ENCODE peak calls at places on chromosome 17, in seven cellular contexts. One of them, this sample, is unnamed.

GRCh38 chr17:12318614-12319266 is 298.1 kb downstream of the MAP2K4 start:
- DNase-seq in SK-N-SH: no peak
- DNase-seq in suprapubic skin: no peak
- DNase-seq in breast epithelium: no peak
- DNase-seq in HCT116: no peak
- DNase-seq in Panc1: no peak
- DNase-seq in spleen: no peak
- DNase-seq in this sample: no peak

GRCh38 chr17:41103896-41104295 is 1.3 kb upstream of the KRTAP4-9 start:
- DNase-seq in SK-N-SH: no peak
- DNase-seq in suprapubic skin: no peak
- DNase-seq in breast epithelium: no peak
- DNase-seq in HCT116: no peak
- DNase-seq in Panc1: no peak
- DNase-seq in spleen: no peak
- DNase-seq in this sample: no peak

GRCh38 chr17:58338907-58339774 is 10.5 kb upstream of the TSPOAP1 start:
- DNase-seq in SK-N-SH: peak; percentile 79
- DNase-seq in suprapubic skin: no peak
- DNase-seq in breast epithelium: no peak
- DNase-seq in HCT116: no peak
- DNase-seq in Panc1: no peak
- DNase-seq in spleen: peak; percentile 93
- DNase-seq in this sample: no peak

GRCh38 chr17:8894673-8895578 is 27.5 kb upstream of the PIK3R6 start:
- DNase-seq in SK-N-SH: peak; percentile 73
- DNase-seq in suprapubic skin: peak; percentile 74
- DNase-seq in breast epithelium: peak; percentile 49
- DNase-seq in HCT116: peak; percentile 39
- DNase-seq in Panc1: no peak
- DNase-seq in spleen: peak; percentile 71
- DNase-seq in this sample: no peak

GRCh38 chr17:64441772-64442549 is 7.0 kb upstream of the MILR1 start:
- DNase-seq in SK-N-SH: no peak
- DNase-seq in suprapubic skin: no peak
- DNase-seq in breast epithelium: no peak
- DNase-seq in HCT116: no peak
- DNase-seq in Panc1: no peak
- DNase-seq in spleen: peak; percentile 73
- DNase-seq in this sample: no peak

GRCh38 chr17:63937920-63938319 is 5.8 kb upstream of the CD79B start:
- DNase-seq in SK-N-SH: no peak
- DNase-seq in suprapubic skin: no peak
- DNase-seq in breast epithelium: no peak
- DNase-seq in HCT116: no peak
- DNase-seq in Panc1: no peak
- DNase-seq in spleen: no peak
- DNase-seq in this sample: no peak

GRCh38 chr17:2929881-2930533 is 133.4 kb downstream of the OR1D5 start:
- DNase-seq in SK-N-SH: peak; percentile 85
- DNase-seq in suprapubic skin: no peak
- DNase-seq in breast epithelium: no peak
- DNase-seq in HCT116: peak; percentile 19
- DNase-seq in Panc1: no peak
- DNase-seq in spleen: no peak
- DNase-seq in this sample: no peak

GRCh38 chr17:39573447-39574298 is 34.0 kb downstream of the NEUROD2 start:
- DNase-seq in SK-N-SH: peak; percentile 96
- DNase-seq in suprapubic skin: peak; percentile 84
- DNase-seq in breast epithelium: peak; percentile 66
- DNase-seq in HCT116: peak; percentile 27
- DNase-seq in Panc1: no peak
- DNase-seq in spleen: peak; percentile 86
- DNase-seq in this sample: no peak

GRCh38 chr17:63455417-63455816 is 9.3 kb upstream of the CYB561 start:
- DNase-seq in SK-N-SH: peak; percentile 86
- DNase-seq in suprapubic skin: no peak
- DNase-seq in breast epithelium: no peak
- DNase-seq in HCT116: no peak
- DNase-seq in Panc1: no peak
- DNase-seq in spleen: no peak
- DNase-seq in this sample: no peak

GRCh38 chr17:76447931-76448652 is 4.9 kb downstream of the UBE2O start:
- DNase-seq in SK-N-SH: peak; percentile 41
- DNase-seq in suprapubic skin: no peak
- DNase-seq in breast epithelium: no peak
- DNase-seq in HCT116: no peak
- DNase-seq in Panc1: no peak
- DNase-seq in spleen: no peak
- DNase-seq in this sample: no peak

GRCh38 chr17:75124041-75124818 is 7.3 kb downstream of the NT5C start:
- DNase-seq in SK-N-SH: no peak
- DNase-seq in suprapubic skin: no peak
- DNase-seq in breast epithelium: no peak
- DNase-seq in HCT116: peak; percentile 99
- DNase-seq in Panc1: peak; percentile 89
- DNase-seq in spleen: peak; percentile 88
- DNase-seq in this sample: no peak

GRCh38 chr17:55089955-55090573 is 121.5 kb downstream of the STXBP4 start:
- DNase-seq in SK-N-SH: no peak
- DNase-seq in suprapubic skin: no peak
- DNase-seq in breast epithelium: no peak
- DNase-seq in HCT116: peak; percentile 34
- DNase-seq in Panc1: no peak
- DNase-seq in spleen: no peak
- DNase-seq in this sample: no peak

GRCh38 chr17:2027528-2028233 is 2.3 kb upstream of the DPH1 start:
- DNase-seq in SK-N-SH: no peak
- DNase-seq in suprapubic skin: no peak
- DNase-seq in breast epithelium: no peak
- DNase-seq in HCT116: no peak
- DNase-seq in Panc1: no peak
- DNase-seq in spleen: no peak
- DNase-seq in this sample: no peak

GRCh38 chr17:74274060-74274702 is at the start of gene DNAI2:
- DNase-seq in SK-N-SH: peak; percentile 74
- DNase-seq in suprapubic skin: no peak
- DNase-seq in breast epithelium: no peak
- DNase-seq in HCT116: no peak
- DNase-seq in Panc1: no peak
- DNase-seq in spleen: peak; percentile 82
- DNase-seq in this sample: no peak

GRCh38 chr17:72764632-72765041 is 327.9 kb downstream of the SLC39A11 start:
- DNase-seq in SK-N-SH: no peak
- DNase-seq in suprapubic skin: no peak
- DNase-seq in breast epithelium: no peak
- DNase-seq in HCT116: no peak
- DNase-seq in Panc1: no peak
- DNase-seq in spleen: no peak
- DNase-seq in this sample: no peak

GRCh38 chr17:31678431-31678830 is 180.6 kb downstream of the COPRS start:
- DNase-seq in SK-N-SH: no peak
- DNase-seq in suprapubic skin: peak; percentile 29
- DNase-seq in breast epithelium: no peak
- DNase-seq in HCT116: no peak
- DNase-seq in Panc1: no peak
- DNase-seq in spleen: no peak
- DNase-seq in this sample: no peak

GRCh38 chr17:29111816-29112499 is 68.2 kb downstream of the MYO18A start:
- DNase-seq in SK-N-SH: peak; percentile 82
- DNase-seq in suprapubic skin: peak; percentile 83
- DNase-seq in breast epithelium: peak; percentile 63
- DNase-seq in HCT116: no peak
- DNase-seq in Panc1: no peak
- DNase-seq in spleen: peak; percentile 90
- DNase-seq in this sample: no peak

GRCh38 chr17:3049705-3050295 is 13.6 kb downstream of the OR1D5 start:
- DNase-seq in SK-N-SH: no peak
- DNase-seq in suprapubic skin: peak; percentile 61
- DNase-seq in breast epithelium: no peak
- DNase-seq in HCT116: no peak
- DNase-seq in Panc1: no peak
- DNase-seq in spleen: no peak
- DNase-seq in this sample: no peak

GRCh38 chr17:8681175-8681949 is 50.8 kb upstream of the MYH10 start:
- DNase-seq in SK-N-SH: peak; percentile 84
- DNase-seq in suprapubic skin: no peak
- DNase-seq in breast epithelium: no peak
- DNase-seq in HCT116: no peak
- DNase-seq in Panc1: no peak
- DNase-seq in spleen: no peak
- DNase-seq in this sample: no peak

GRCh38 chr17:58253082-58253481 is 14.7 kb downstream of the LPO start:
- DNase-seq in SK-N-SH: no peak
- DNase-seq in suprapubic skin: no peak
- DNase-seq in breast epithelium: no peak
- DNase-seq in HCT116: no peak
- DNase-seq in Panc1: no peak
- DNase-seq in spleen: no peak
- DNase-seq in this sample: no peak

GRCh38 chr17:75036643-75037268 is 10.0 kb downstream of the ATP5PD start:
- DNase-seq in SK-N-SH: no peak
- DNase-seq in suprapubic skin: peak; percentile 94
- DNase-seq in breast epithelium: peak; percentile 67
- DNase-seq in HCT116: peak; percentile 89
- DNase-seq in Panc1: no peak
- DNase-seq in spleen: peak; percentile 91
- DNase-seq in this sample: peak; percentile 96

GRCh38 chr17:32854177-32854576 is 22.7 kb downstream of the MYO1D start:
- DNase-seq in SK-N-SH: no peak
- DNase-seq in suprapubic skin: no peak
- DNase-seq in breast epithelium: no peak
- DNase-seq in HCT116: peak; percentile 3
- DNase-seq in Panc1: no peak
- DNase-seq in spleen: no peak
- DNase-seq in this sample: no peak

GRCh38 chr17:15377608-15378007 is 36.2 kb upstream of the TEKT3 start:
- DNase-seq in SK-N-SH: no peak
- DNase-seq in suprapubic skin: no peak
- DNase-seq in breast epithelium: no peak
- DNase-seq in HCT116: peak; percentile 10
- DNase-seq in Panc1: no peak
- DNase-seq in spleen: no peak
- DNase-seq in this sample: no peak

GRCh38 chr17:83031321-83031945 is 48.0 kb upstream of the METRNL start:
- DNase-seq in SK-N-SH: peak; percentile 15
- DNase-seq in suprapubic skin: no peak
- DNase-seq in breast epithelium: no peak
- DNase-seq in HCT116: no peak
- DNase-seq in Panc1: no peak
- DNase-seq in spleen: peak; percentile 56
- DNase-seq in this sample: no peak

GRCh38 chr17:42754782-42755181 is 6.2 kb upstream of the RAMP2 start:
- DNase-seq in SK-N-SH: no peak
- DNase-seq in suprapubic skin: no peak
- DNase-seq in breast epithelium: no peak
- DNase-seq in HCT116: no peak
- DNase-seq in Panc1: no peak
- DNase-seq in spleen: peak; percentile 40
- DNase-seq in this sample: no peak

GRCh38 chr17:17568772-17569195 is 22.7 kb downstream of the PEMT start:
- DNase-seq in SK-N-SH: peak; percentile 85
- DNase-seq in suprapubic skin: no peak
- DNase-seq in breast epithelium: peak; percentile 78
- DNase-seq in HCT116: peak; percentile 10
- DNase-seq in Panc1: no peak
- DNase-seq in spleen: peak; percentile 85
- DNase-seq in this sample: no peak

GRCh38 chr17:59607061-59607460 is 12.6 kb upstream of the CLTC start:
- DNase-seq in SK-N-SH: no peak
- DNase-seq in suprapubic skin: no peak
- DNase-seq in breast epithelium: no peak
- DNase-seq in HCT116: no peak
- DNase-seq in Panc1: no peak
- DNase-seq in spleen: no peak
- DNase-seq in this sample: no peak
- H3K27ac ChIP-seq in SK-N-SH: no peak overlapping the region
- H3K27ac ChIP-seq in suprapubic skin: no peak overlapping the region
- H3K27ac ChIP-seq in breast epithelium: no peak overlapping the region
- H3K27ac ChIP-seq in HCT116: no peak overlapping the region
- H3K27ac ChIP-seq in Panc1: no peak overlapping the region
- H3K27ac ChIP-seq in spleen: no peak overlapping the region
- H3K27ac ChIP-seq in this sample: no peak overlapping the region

GRCh38 chr17:48612854-48613691 is 2.0 kb downstream of the HOXB8 start:
- DNase-seq in SK-N-SH: peak; percentile 88
- DNase-seq in suprapubic skin: no peak
- DNase-seq in breast epithelium: no peak
- DNase-seq in HCT116: no peak
- DNase-seq in Panc1: no peak
- DNase-seq in spleen: peak; percentile 47
- DNase-seq in this sample: no peak
- H3K4me3 ChIP-seq in SK-N-SH: no peak overlapping the region
- H3K4me3 ChIP-seq in suprapubic skin: peak overlapping the region; percentile 88
- H3K4me3 ChIP-seq in breast epithelium: peak overlapping the region; percentile 78
- H3K4me3 ChIP-seq in HCT116: peak overlapping the region; percentile 80
- H3K4me3 ChIP-seq in Panc1: peak overlapping the region; percentile 71
- H3K4me3 ChIP-seq in spleen: peak overlapping the region; percentile 63
- H3K4me3 ChIP-seq in this sample: peak overlapping the region; percentile 27

DNA sequence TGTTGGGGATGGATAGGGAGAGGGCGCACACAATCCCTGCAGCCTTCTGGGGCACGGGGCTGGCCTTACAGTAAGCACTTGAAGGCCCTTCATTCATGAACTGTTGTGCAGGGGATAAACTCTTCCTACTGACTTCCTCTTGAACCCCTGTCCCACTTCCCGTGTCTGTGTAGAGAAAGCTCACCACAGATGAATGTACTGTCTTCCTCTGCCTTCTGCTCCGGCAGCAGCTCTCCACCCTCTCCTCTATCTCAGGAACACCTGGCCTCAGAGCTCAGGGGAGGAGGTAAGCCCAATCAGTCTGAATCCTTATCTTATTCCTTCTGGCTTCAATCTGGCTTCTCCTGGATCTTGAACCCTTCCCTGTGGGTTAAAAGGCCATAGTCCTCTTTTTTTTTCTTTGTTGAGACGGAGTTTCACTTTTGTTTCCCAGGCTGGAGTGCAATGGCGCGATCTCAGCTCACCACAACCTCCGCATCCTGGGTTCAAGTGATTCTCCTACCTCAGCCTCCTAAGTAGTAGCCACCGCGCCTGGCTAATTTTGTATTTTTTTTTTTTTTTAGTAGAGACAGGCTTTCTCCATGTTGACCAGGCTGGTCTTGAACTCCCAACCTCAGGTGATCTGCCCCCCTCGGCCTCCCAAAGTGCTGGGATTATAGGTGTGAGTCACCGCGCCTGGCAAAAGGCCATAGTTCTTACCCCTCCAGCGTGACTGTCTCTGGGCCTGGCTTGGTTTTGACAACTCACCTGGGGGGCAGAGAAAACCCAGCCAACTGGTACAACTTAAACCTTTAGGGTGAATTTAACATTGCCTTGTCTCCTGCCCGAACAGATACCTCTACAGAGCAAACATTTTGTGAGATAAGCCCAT is 7.2 kb upstream of the SLC52A1 start:
- DNase-seq in SK-N-SH: no peak
- DNase-seq in suprapubic skin: no peak
- DNase-seq in breast epithelium: no peak
- DNase-seq in HCT116: no peak
- DNase-seq in Panc1: no peak
- DNase-seq in spleen: no peak
- DNase-seq in this sample: no peak
- TF ChIP-seq POLR2AphosphoS5 in SK-N-SH: no peak
- TF ChIP-seq POLR2AphosphoS5 in suprapubic skin: no peak
- TF ChIP-seq POLR2AphosphoS5 in breast epithelium: no peak
- TF ChIP-seq POLR2AphosphoS5 in HCT116: no peak
- TF ChIP-seq POLR2AphosphoS5 in Panc1: no peak
- TF ChIP-seq POLR2AphosphoS5 in spleen: no peak
- TF ChIP-seq POLR2AphosphoS5 in this sample: no peak

GRCh38 chr17:43858201-43858600 is 11.2 kb downstream of the CD300LG start:
- DNase-seq in SK-N-SH: no peak
- DNase-seq in suprapubic skin: no peak
- DNase-seq in breast epithelium: no peak
- DNase-seq in HCT116: no peak
- DNase-seq in Panc1: no peak
- DNase-seq in spleen: no peak
- DNase-seq in this sample: no peak
- H3K27ac ChIP-seq in SK-N-SH: no peak overlapping the region
- H3K27ac ChIP-seq in suprapubic skin: no peak overlapping the region
- H3K27ac ChIP-seq in breast epithelium: no peak overlapping the region
- H3K27ac ChIP-seq in HCT116: no peak overlapping the region
- H3K27ac ChIP-seq in Panc1: no peak overlapping the region
- H3K27ac ChIP-seq in spleen: no peak overlapping the region
- H3K27ac ChIP-seq in this sample: no peak overlapping the region

This sample was measured in esophagus muscularis mucosa.